ENCODE peak calls at places on chromosomes 13 and 19, in seven cellular contexts. D is WTC11, C is HCT116, K is K562, T is HepG2, U is H1, M is endothelial cell of umbilical vein. X is an unnamed sample.

GRCh38 chr19:2436384-2436783 is 9.0 kb upstream of the TIMM13 start:
- DNase-seq in D (no peak), C (no peak), K (no peak), T (no peak), U (no peak), M (no peak), X (no peak)

GRCh38 chr19:2043864-2044708 is 7.0 kb downstream of the MKNK2 start:
- DNase-seq in D (no peak), C (no peak), K (no peak), T (no peak), U (no peak), M (no peak), X (no peak)

GRCh38 chr19:19034204-19034624 is 811 bp downstream of the ARMC6 start:
- DNase-seq in D (peak), C (peak), K (peak), T (peak), U (peak), M (peak), X (peak)

GRCh38 chr19:8320564-8321066 is 560 bp downstream of the NDUFA7 start:
- DNase-seq in D (no peak), C (no peak), K (peak), T (peak), U (no peak), M (no peak), X (peak)

GRCh38 chr13:50203256-50204083 is 188.2 kb downstream of the KCNRG start:
- DNase-seq in D (no peak), C (no peak), K (no peak), T (no peak), U (no peak), M (no peak), X (no peak)

GRCh38 chr19:4098493-4098892 is 25.4 kb downstream of the MAP2K2 start:
- DNase-seq in D (no peak), C (no peak), K (no peak), T (no peak), U (no peak), M (no peak), X (no peak)

GRCh38 chr19:33470686-33471085 is 50.9 kb downstream of the PEPD start:
- DNase-seq in D (no peak), C (no peak), K (no peak), T (no peak), U (no peak), M (no peak), X (no peak)

GRCh38 chr19:48556163-48556562 is 4.2 kb downstream of the SULT2B1 start:
- DNase-seq in D (no peak), C (no peak), K (no peak), T (peak), U (no peak), M (peak), X (no peak)

GRCh38 chr13:93079294-93079693 is 147.3 kb upstream of the GPC6 start:
- DNase-seq in D (no peak), C (no peak), K (no peak), T (no peak), U (no peak), M (no peak), X (no peak)

GRCh38 chr13:44273991-44274810 is 99.4 kb upstream of the SERP2 start:
- DNase-seq in D (no peak), C (no peak), K (no peak), T (no peak), U (no peak), M (peak), X (no peak)

GRCh38 chr19:379796-380195 is 29.2 kb downstream of the C2CD4C start:
- DNase-seq in D (no peak), C (no peak), K (no peak), T (no peak), U (no peak), M (no peak), X (no peak)

GRCh38 chr13:110108348-110109139 is 198.4 kb downstream of the COL4A1 start:
- DNase-seq in D (peak), C (peak), K (no peak), T (peak), U (peak), M (peak), X (peak)

GRCh38 chr19:29507081-29507860 is 18.5 kb upstream of the VSTM2B start:
- DNase-seq in D (no peak), C (no peak), K (no peak), T (no peak), U (no peak), M (no peak), X (no peak)

GRCh38 chr13:31436478-31436877 is 236.7 kb downstream of the B3GLCT start:
- DNase-seq in D (no peak), C (no peak), K (no peak), T (no peak), U (no peak), M (no peak), X (no peak)

GRCh38 chr19:47507924-47508553 is 6.8 kb downstream of the NAPA start:
- DNase-seq in D (no peak), C (no peak), K (no peak), T (no peak), U (no peak), M (no peak), X (no peak)

GRCh38 chr13:109331898-109332297 is 454.5 kb downstream of the IRS2 start:
- DNase-seq in D (no peak), C (no peak), K (no peak), T (no peak), U (no peak), M (no peak), X (no peak)

GRCh38 chr13:42396501-42396900 is 124.5 kb downstream of the AKAP11 start:
- DNase-seq in D (no peak), C (no peak), K (no peak), T (no peak), U (no peak), M (no peak), X (no peak)

GRCh38 chr19:35114656-35115537 is 726 bp upstream of the FXYD3 start:
- DNase-seq in D (peak), C (peak), K (peak), T (peak), U (peak), M (peak), X (peak)

GRCh38 chr13:37923236-37923635 is 53.7 kb upstream of the TRPC4 start:
- DNase-seq in D (no peak), C (no peak), K (peak), T (no peak), U (no peak), M (no peak), X (no peak)

GRCh38 chr13:113202912-113203311 is 5.6 kb downstream of the PCID2 start:
- DNase-seq in D (no peak), C (no peak), K (no peak), T (no peak), U (no peak), M (no peak), X (peak)

GRCh38 chr19:10270180-10270615 is 722 bp upstream of the ICAM1 start:
- DNase-seq in D (no peak), C (no peak), K (peak), T (no peak), U (no peak), M (no peak), X (peak)
- TF ChIP-seq MAX in D (no peak), C (no peak), K (no peak), T (no peak), U (no peak), M (no peak), X (no peak)

GRCh38 chr19:44718441-44719261 is 19.7 kb downstream of the CEACAM16 start:
- DNase-seq in D (peak), C (no peak), K (no peak), T (peak), U (no peak), M (peak), X (no peak)
- TF ChIP-seq MAX in D (no peak), C (no peak), K (no peak), T (peak), U (no peak), M (no peak), X (no peak)

GRCh38 chr19:55089279-55089944 is 13.7 kb downstream of the EPS8L1 start:
- DNase-seq in D (no peak), C (no peak), K (no peak), T (no peak), U (no peak), M (no peak), X (no peak)
- TF ChIP-seq MAX in D (no peak), C (no peak), K (no peak), T (no peak), U (no peak), M (no peak), X (no peak)

GRCh38 chr13:27728271-27728670 is 64.0 kb upstream of the GSX1 start:
- DNase-seq in D (peak), C (no peak), K (peak), T (no peak), U (no peak), M (no peak), X (peak)
- TF ChIP-seq MAX in D (no peak), C (no peak), K (no peak), T (no peak), U (no peak), M (no peak), X (no peak)

GRCh38 chr19:11339254-11340098 is at the start of gene RAB3D:
- DNase-seq in D (peak), C (peak), K (peak), T (peak), U (peak), M (peak), X (peak)
- TF ChIP-seq MAX in D (no peak), C (no peak), K (no peak), T (no peak), U (no peak), M (no peak), X (no peak)

DNA sequence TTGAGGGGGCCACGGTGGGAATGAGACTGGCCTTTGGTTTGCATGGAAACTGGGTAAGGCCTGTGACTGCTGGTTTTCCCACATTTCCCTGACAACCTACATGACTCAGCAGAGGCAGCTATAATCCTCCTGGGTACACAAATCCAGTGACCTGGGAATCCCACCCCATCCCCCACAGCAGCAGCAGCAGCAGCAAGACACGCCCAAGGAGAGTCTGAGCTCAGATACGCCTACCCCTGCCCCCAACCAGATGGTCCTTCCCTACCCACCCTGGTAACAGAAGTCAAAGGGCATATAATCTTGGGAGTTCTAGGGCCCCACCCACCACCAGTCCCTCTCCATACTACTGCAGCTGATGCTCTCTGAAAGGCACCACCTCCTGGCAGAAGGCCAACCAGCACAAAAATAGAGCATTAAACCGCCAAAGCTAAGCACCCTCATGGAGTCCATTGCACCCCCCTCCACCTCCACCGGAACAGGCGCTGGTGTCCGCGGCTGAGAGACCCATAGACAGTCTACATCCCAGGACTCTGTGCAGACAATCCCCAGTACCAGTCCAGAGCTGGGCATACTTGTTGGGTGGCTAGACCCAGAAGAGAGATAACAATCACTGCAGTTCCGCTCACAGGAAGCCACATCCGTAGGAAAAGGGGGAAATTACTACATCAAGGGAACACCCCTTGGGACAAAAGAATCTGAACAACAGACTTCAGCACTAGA is 237.2 kb upstream of the SPRY2 start:
- DNase-seq in D (no peak), C (no peak), K (no peak), T (no peak), U (no peak), M (no peak), X (no peak)
- TF ChIP-seq MAX in D (no peak), C (no peak), K (no peak), T (no peak), U (no peak), M (no peak), X (no peak)

GRCh38 chr19:51602189-51602854 is 27.9 kb downstream of the SIGLEC5 start:
- DNase-seq in D (no peak), C (no peak), K (no peak), T (no peak), U (no peak), M (no peak), X (peak)

GRCh38 chr19:51607077-51607476 is 23.1 kb downstream of the SIGLEC5 start:
- DNase-seq in D (no peak), C (no peak), K (no peak), T (no peak), U (no peak), M (no peak), X (peak)

GRCh38 chr19:51610576-51610975 is 19.6 kb downstream of the SIGLEC5 start:
- DNase-seq in D (no peak), C (no peak), K (no peak), T (no peak), U (no peak), M (no peak), X (peak)

DNA sequence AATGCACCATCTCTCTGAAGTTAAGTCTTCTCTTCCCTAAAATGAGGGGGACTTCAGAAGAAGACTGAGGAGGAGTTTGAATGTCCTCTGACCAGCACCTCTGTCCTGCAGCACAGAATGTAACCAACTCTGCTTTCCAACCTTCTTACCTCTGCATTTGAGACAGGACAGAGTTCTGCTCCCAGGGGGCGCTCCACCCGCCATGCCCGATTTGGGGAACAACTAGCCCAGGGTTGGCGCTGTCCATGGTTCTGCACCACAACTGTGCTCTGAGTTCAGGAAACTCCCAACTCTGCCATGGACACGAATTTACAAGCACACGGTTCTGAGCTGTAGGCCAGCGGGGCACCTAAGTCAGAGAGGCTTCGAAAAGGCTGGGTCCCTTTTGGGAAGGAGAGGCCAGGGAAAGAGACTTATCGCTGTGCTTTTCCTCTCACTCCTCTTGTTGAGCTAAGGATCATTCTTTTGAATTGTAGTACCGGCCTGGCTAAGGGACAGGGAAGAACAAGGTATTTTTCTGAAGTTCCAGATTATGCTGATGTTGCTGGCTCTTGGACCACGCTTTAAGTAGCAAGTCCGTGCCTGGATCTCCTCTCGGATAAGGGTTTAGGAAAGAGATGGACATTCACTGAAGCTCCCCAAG is 22.2 kb downstream of the SIGLEC5 start:
- DNase-seq in D (peak), C (peak), K (peak), T (peak), U (peak), M (peak), X (peak)
- TF ChIP-seq MAX in D (peak), C (peak), K (peak), T (no peak), U (peak), M (no peak), X (peak)

DNA sequence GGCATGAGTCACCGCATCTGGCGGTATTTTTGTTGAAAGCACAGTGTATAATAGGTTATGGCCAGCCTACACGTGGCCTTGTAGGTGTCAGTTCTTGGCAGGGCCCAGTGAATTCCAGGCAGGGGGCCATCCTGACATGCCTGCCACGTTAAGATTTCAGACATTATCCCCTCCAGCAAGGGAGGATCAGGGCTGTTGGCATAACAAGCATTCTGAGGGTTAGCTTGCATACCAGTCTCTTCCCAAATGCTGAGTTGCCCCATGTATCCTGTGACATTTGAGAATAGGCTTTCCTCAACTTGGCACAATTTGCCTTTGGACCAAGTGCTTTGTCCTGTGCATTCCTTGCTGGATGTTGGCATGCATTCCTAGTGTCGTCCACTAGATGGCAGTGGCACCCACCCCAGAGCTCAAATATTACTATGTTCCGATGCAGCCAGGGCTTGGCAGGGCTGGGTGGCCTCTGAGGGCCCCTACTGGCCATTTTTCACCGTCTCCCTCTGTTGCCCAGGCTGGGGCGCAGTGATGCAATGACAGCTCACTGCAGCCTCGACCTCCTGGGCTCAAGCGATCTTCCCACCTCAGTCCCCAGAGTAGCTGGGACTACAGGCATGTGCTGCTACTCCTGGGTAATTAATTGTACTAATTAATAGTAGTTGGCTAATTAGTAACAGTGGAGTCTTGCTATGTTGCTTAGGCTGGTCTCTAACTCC is 31.2 kb downstream of the NLRP12 start:
- DNase-seq in D (peak), C (peak), K (peak), T (peak), U (peak), M (peak), X (peak)
- TF ChIP-seq MAX in D (peak), C (no peak), K (no peak), T (no peak), U (peak), M (no peak), X (peak)

DNA sequence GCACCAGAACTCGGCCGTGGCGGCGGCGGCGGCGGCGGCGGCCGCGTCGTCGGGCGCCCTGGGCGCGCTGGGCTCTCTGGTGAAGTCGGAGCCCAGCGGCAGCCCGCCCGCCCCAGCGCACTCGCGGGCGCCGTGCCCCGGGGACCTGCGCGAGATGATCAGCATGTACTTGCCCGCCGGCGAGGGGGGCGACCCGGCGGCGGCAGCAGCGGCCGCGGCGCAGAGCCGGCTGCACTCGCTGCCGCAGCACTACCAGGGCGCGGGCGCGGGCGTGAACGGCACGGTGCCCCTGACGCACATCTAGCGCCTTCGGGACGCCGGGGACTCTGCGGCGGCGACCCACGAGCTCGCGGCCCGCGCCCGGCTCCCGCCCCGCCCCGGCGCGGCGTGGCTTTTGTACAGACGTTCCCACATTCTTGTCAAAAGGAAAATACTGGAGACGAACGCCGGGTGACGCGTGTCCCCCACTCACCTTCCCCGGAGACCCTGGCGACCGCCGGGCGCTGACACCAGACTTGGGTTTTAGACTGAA is 1.6 kb downstream of the SOX1 start:
- DNase-seq in D (no peak), C (no peak), K (no peak), T (no peak), U (no peak), M (no peak), X (no peak)
- TF ChIP-seq MAX in D (no peak), C (no peak), K (no peak), T (no peak), U (peak), M (no peak), X (no peak)

GRCh38 chr13:105907319-105908019 is 628.0 kb downstream of the EFNB2 start:
- DNase-seq in D (no peak), C (no peak), K (no peak), T (no peak), U (no peak), M (no peak), X (no peak)

GRCh38 chr13:105904034-105904742 is 631.3 kb downstream of the EFNB2 start:
- DNase-seq in D (no peak), C (no peak), K (no peak), T (no peak), U (no peak), M (no peak), X (no peak)

GRCh38 chr13:105908581-105908980 is 626.9 kb downstream of the EFNB2 start:
- DNase-seq in D (no peak), C (no peak), K (no peak), T (no peak), U (no peak), M (no peak), X (peak)
- TF ChIP-seq MAX in D (no peak), C (no peak), K (no peak), T (no peak), U (no peak), M (no peak), X (peak)